ENCODE peak calls at places on chromosomes 5 and 9, in ten cellular contexts. W, S, M, B, F, U, Q, V, Y and C are unnamed samples.
A peak's percentile ranks its signal among the peaks of the same experiment; 100 is the strongest.

GRCh38 chr9:97419315-97419867 is 7.5 kb downstream of the TDRD7 start:
- DNase-seq in S (peak; percentile 69), Y (no peak), U (peak; percentile 50), Q (no peak), V (no peak), B (no peak), W (no peak), F (peak; percentile 53), M (no peak), C (no peak)

GRCh38 chr5:76999451-76999850 is 30.8 kb upstream of the AGGF1 start:
- DNase-seq in Q (no peak), V (no peak), Y (no peak), F (peak; percentile 83), W (no peak), B (no peak), S (peak; percentile 42), U (no peak), M (no peak), C (no peak)

GRCh38 chr5:138874241-138874640 is 894 bp downstream of the LRRTM2 start:
- DNase-seq in V (no peak), B (no peak), M (no peak), Q (no peak), S (no peak), F (no peak), U (no peak), Y (no peak), W (no peak), C (no peak)

GRCh38 chr5:51326844-51327243 is 56.4 kb upstream of the ISL1 start:
- DNase-seq in F (no peak), Y (no peak), B (no peak), V (no peak), M (no peak), S (no peak), W (no peak), U (peak; percentile 82), Q (no peak), C (no peak)

GRCh38 chr9:114286146-114286679 is 36.7 kb upstream of the ORM1 start:
- DNase-seq in V (no peak), Q (no peak), B (no peak), M (no peak), S (no peak), U (no peak), W (no peak), Y (no peak), F (no peak), C (no peak)

GRCh38 chr9:113187935-113188595 is 33.0 kb downstream of the FKBP15 start:
- DNase-seq in W (no peak), F (peak; percentile 98), V (no peak), Q (peak; percentile 62), M (no peak), U (no peak), B (no peak), S (peak; percentile 91), Y (no peak), C (no peak)

GRCh38 chr9:110765926-110766325 is 97.3 kb downstream of the MUSK start:
- DNase-seq in M (no peak), V (no peak), F (no peak), Q (no peak), W (no peak), U (no peak), B (no peak), Y (no peak), S (no peak), C (no peak)

GRCh38 chr5:157926953-157927352 is 68.0 kb upstream of the CLINT1 start:
- DNase-seq in B (no peak), Y (no peak), S (no peak), V (no peak), U (no peak), M (no peak), W (no peak), Q (no peak), F (no peak), C (no peak)

GRCh38 chr9:25678147-25678666 is at the start of gene TUSC1:
- DNase-seq in U (peak; percentile 98), F (peak; percentile 63), M (peak; percentile 21), Q (peak; percentile 89), W (no peak), V (no peak), B (no peak), Y (peak; percentile 13), S (peak; percentile 84), C (no peak)

GRCh38 chr9:90641868-90642558 is 611 bp downstream of the DIRAS2 start:
- DNase-seq in U (peak; percentile 63), Y (no peak), W (no peak), F (peak; percentile 2), B (no peak), Q (no peak), V (no peak), M (no peak), S (no peak), C (no peak)

GRCh38 chr9:35476596-35476995 is 13.3 kb upstream of the RUSC2 start:
- DNase-seq in F (no peak), B (no peak), V (no peak), W (no peak), M (no peak), Y (no peak), Q (no peak), U (no peak), S (no peak), C (no peak)

GRCh38 chr5:17772232-17772631 is 138.0 kb downstream of the TAF11L14 start:
- DNase-seq in F (no peak), U (no peak), S (no peak), W (no peak), Y (no peak), Q (no peak), V (no peak), M (no peak), B (no peak), C (no peak)

GRCh38 chr5:35717718-35718117 is 100.1 kb downstream of the SPEF2 start:
- DNase-seq in S (no peak), Y (no peak), U (peak; percentile 9), F (no peak), V (no peak), M (no peak), B (no peak), W (no peak), Q (no peak), C (no peak)

GRCh38 chr9:36542355-36542754 is 30.3 kb upstream of the MELK start:
- DNase-seq in Q (no peak), U (peak; percentile 32), W (no peak), M (no peak), V (no peak), B (no peak), S (no peak), Y (no peak), F (no peak), C (no peak)

GRCh38 chr9:5949103-5949699 is 58.5 kb downstream of the MLANA start:
- DNase-seq in Y (no peak), M (no peak), F (peak; percentile 16), Q (no peak), W (no peak), S (peak; percentile 30), B (no peak), U (no peak), V (no peak), C (peak; percentile 31)

GRCh38 chr5:133469252-133469651 is 143.1 kb downstream of the FSTL4 start:
- DNase-seq in V (no peak), Q (no peak), B (no peak), S (no peak), W (no peak), Y (no peak), U (peak; percentile 85), F (no peak), M (no peak), C (no peak)

GRCh38 chr9:21060919-21061561 is 16.7 kb downstream of the IFNB1 start:
- DNase-seq in Q (no peak), V (no peak), Y (no peak), W (no peak), S (peak; percentile 57), M (no peak), U (no peak), F (peak; percentile 40), B (no peak), C (no peak)

GRCh38 chr5:42991477-42992034 is 48.6 kb downstream of the ANXA2R start:
- DNase-seq in V (no peak), F (no peak), S (no peak), Y (no peak), Q (no peak), U (no peak), M (no peak), W (no peak), B (no peak), C (no peak)

GRCh38 chr9:127074561-127075548 is 47.6 kb downstream of the ANGPTL2 start:
- DNase-seq in Q (no peak), Y (no peak), V (no peak), M (no peak), S (no peak), U (peak; percentile 90), B (no peak), F (no peak), W (no peak), C (no peak)

GRCh38 chr5:147417133-147417813 is 92.6 kb downstream of the DPYSL3 start:
- DNase-seq in F (peak; percentile 81), M (no peak), B (no peak), S (no peak), U (peak; percentile 8), Y (no peak), V (no peak), Q (peak; percentile 64), W (no peak), C (no peak)

GRCh38 chr9:88988796-88989641 is 2.2 kb upstream of the S1PR3 start:
- DNase-seq in B (no peak), Y (no peak), S (peak; percentile 13), M (no peak), F (peak; percentile 82), U (no peak), V (no peak), Q (no peak), W (no peak), C (no peak)

GRCh38 chr9:92961627-92962302 is 14.4 kb downstream of the FGD3 start:
- DNase-seq in S (no peak), Y (no peak), M (no peak), V (no peak), F (no peak), W (peak; percentile 73), B (no peak), U (no peak), Q (no peak), C (peak; percentile 43)

GRCh38 chr9:14400658-14400995 is 86.7 kb upstream of the NFIB start:
- DNase-seq in Q (peak; percentile 59), B (no peak), U (peak; percentile 94), M (peak; percentile 4), S (peak; percentile 86), F (peak; percentile 93), V (no peak), W (no peak), Y (no peak), C (no peak)

GRCh38 chr5:175470756-175471155 is 7.6 kb upstream of the SFXN1 start:
- DNase-seq in F (no peak), S (no peak), B (no peak), V (no peak), Y (no peak), U (no peak), M (no peak), W (no peak), Q (no peak), C (no peak)

GRCh38 chr5:151870820-151871219 is 53.8 kb downstream of the GLRA1 start:
- DNase-seq in M (no peak), B (no peak), U (no peak), S (peak; percentile 99), W (no peak), V (no peak), Y (no peak), Q (no peak), F (peak; percentile 80), C (no peak)

GRCh38 chr5:56278267-56278826 is 45.2 kb upstream of the ANKRD55 start:
- DNase-seq in W (no peak), F (peak; percentile 75), V (no peak), Y (no peak), M (no peak), U (no peak), B (no peak), Q (no peak), S (peak; percentile 79), C (no peak)

GRCh38 chr9:86494644-86495081 is 140.5 kb upstream of the TUT7 start:
- DNase-seq in Y (no peak), U (no peak), F (peak; percentile 71), W (no peak), M (no peak), B (no peak), S (no peak), Q (no peak), V (no peak), C (no peak)

GRCh38 chr9:3879315-3879714 is 353.5 kb upstream of the RFX3 start:
- DNase-seq in V (no peak), Q (no peak), F (no peak), Y (no peak), B (no peak), S (peak; percentile 78), W (no peak), M (no peak), U (peak; percentile 99), C (no peak)